ENCODE peak calls at places on chromosomes 3 and 15, in five cellular contexts. H is body of pancreas, Q is uterus, M is Peyer's patch, R is gastrocnemius medialis. K is an unnamed sample. For H3K4me1, the result is how much of the 10 kb centered on the place peaks cover.

GRCh38 chr3:36649078-36649477 is 115.3 kb downstream of the DCLK3 start:
- DNase-seq in R (no peak), Q (no peak), H (no peak), M (no peak), K (no peak)

GRCh38 chr15:94383706-94384105 is 152.3 kb downstream of the MCTP2 start:
- DNase-seq in M (no peak), Q (no peak), H (no peak), R (no peak), K (no peak)

GRCh38 chr3:72310028-72310987 is 525.4 kb upstream of the PROK2 start:
- DNase-seq in M (peak), Q (no peak), H (peak), R (no peak), K (no peak)

GRCh38 chr3:191768421-191768820 is 307.5 kb downstream of the PYDC2 start:
- DNase-seq in Q (no peak), R (no peak), M (no peak), H (no peak), K (no peak)

GRCh38 chr3:52291508-52292181 is 4.0 kb downstream of the GLYCTK start:
- DNase-seq in R (no peak), Q (no peak), H (peak), M (peak), K (no peak)

GRCh38 chr15:38683382-38684242 is 119.0 kb upstream of the RASGRP1 start:
- DNase-seq in H (peak), M (peak), R (no peak), Q (peak), K (no peak)

GRCh38 chr3:56970401-56971002 is 90.0 kb upstream of the SPATA12 start:
- DNase-seq in M (no peak), R (no peak), H (no peak), Q (no peak), K (no peak)

GRCh38 chr15:80709542-80709941 is 14.4 kb downstream of the ABHD17C start:
- DNase-seq in R (no peak), H (no peak), M (peak), Q (no peak), K (no peak)

GRCh38 chr3:148727242-148727641 is 29.5 kb downstream of the AGTR1 start:
- DNase-seq in M (peak), R (no peak), Q (no peak), H (peak), K (no peak)

GRCh38 chr3:74445541-74445940 is 168.9 kb downstream of the CNTN3 start:
- DNase-seq in R (no peak), H (no peak), M (no peak), Q (no peak), K (no peak)

GRCh38 chr3:170531557-170532335 is 54.1 kb downstream of the SLC7A14 start:
- DNase-seq in R (peak), H (no peak), Q (peak), M (no peak), K (no peak)

GRCh38 chr15:81001180-81002003 is 669 bp downstream of the TLNRD1 start:
- DNase-seq in H (peak), Q (peak), R (no peak), M (peak), K (no peak)

GRCh38 chr15:74387141-74387541 is 19.7 kb upstream of the CYP11A1 start:
- DNase-seq in M (peak), H (no peak), R (no peak), Q (no peak), K (no peak)

GRCh38 chr3:52062499-52062898 is 6.1 kb upstream of the DUSP7 start:
- DNase-seq in Q (peak), H (no peak), M (no peak), R (no peak), K (no peak)

GRCh38 chr3:49914906-49915305 is 11.2 kb upstream of the MST1R start:
- DNase-seq in H (no peak), M (no peak), Q (no peak), R (no peak), K (no peak)

GRCh38 chr3:32873491-32874130 is 55.8 kb downstream of the TRIM71 start:
- DNase-seq in H (no peak), Q (no peak), R (no peak), M (no peak), K (no peak)

GRCh38 chr3:158434412-158435038 is 136.5 kb upstream of the MLF1 start:
- DNase-seq in H (peak), R (peak), Q (peak), M (peak), K (no peak)

GRCh38 chr3:25557641-25558040 is 107.1 kb downstream of the TOP2B start:
- DNase-seq in M (no peak), R (no peak), Q (no peak), H (no peak), K (no peak)

GRCh38 chr3:157128771-157129671 is 30.9 kb downstream of the CCNL1 start:
- DNase-seq in Q (peak), H (peak), R (no peak), M (peak), K (no peak)

GRCh38 chr3:48957006-48957705 is 32.9 kb upstream of the P4HTM start:
- DNase-seq in H (no peak), R (no peak), Q (no peak), M (no peak), K (no peak)

GRCh38 chr15:74954515-74954914 is 2.1 kb downstream of the RPP25 start:
- DNase-seq in Q (peak), R (no peak), M (no peak), H (no peak), K (no peak)

GRCh38 chr3:101722394-101723173 is 1.8 kb upstream of the CEP97 start:
- DNase-seq in R (no peak), Q (no peak), M (peak), H (no peak), K (no peak)

GRCh38 chr3:48863122-48863521 is 15.4 kb upstream of the PRKAR2A start:
- DNase-seq in H (no peak), Q (no peak), M (no peak), R (no peak), K (no peak)

GRCh38 chr15:39028069-39028468 is 463.5 kb upstream of the RASGRP1 start:
- DNase-seq in M (no peak), R (peak), H (peak), Q (no peak), K (no peak)

GRCh38 chr3:169199283-169199682 is 464.2 kb downstream of the MECOM start:
- DNase-seq in R (no peak), H (no peak), Q (no peak), M (no peak), K (no peak)

GRCh38 chr3:151345854-151346253 is 16.5 kb upstream of the P2RY13 start:
- DNase-seq in H (no peak), M (no peak), Q (peak), R (no peak), K (no peak)

GRCh38 chr3:191387441-191388077 is 57.2 kb upstream of the UTS2B start:
- DNase-seq in H (no peak), M (no peak), R (no peak), Q (no peak), K (no peak)

GRCh38 chr3:10017636-10018292 is 8.5 kb upstream of the FANCD2 start:
- DNase-seq in Q (no peak), H (no peak), M (peak), R (no peak), K (no peak)

GRCh38 chr15:28992996-28993719 is 107.4 kb downstream of the APBA2 start:
- DNase-seq in M (no peak), H (no peak), R (no peak), Q (no peak), K (no peak)

GRCh38 chr3:133937061-133937686 is 41.5 kb upstream of the RAB6B start:
- DNase-seq in Q (no peak), R (no peak), H (no peak), M (peak), K (no peak)

DNA sequence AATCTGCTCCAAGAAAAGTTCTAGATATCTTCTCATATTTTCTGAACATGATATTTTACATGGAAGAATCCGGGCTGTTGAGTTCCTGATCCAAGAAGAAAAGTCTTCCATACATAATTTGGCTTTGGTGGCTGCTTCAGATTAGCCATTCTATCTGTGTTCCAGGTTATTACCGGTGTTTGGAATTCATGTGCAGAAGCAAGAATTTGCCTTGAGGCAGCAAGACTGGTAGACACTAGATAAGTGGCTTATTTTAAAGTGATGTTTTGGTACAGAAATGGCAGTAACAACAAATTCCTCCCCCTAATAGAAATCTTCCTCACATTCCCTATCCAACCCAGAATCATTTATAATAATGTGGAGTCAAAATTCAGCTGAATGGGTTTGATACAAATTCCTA is 29.2 kb downstream of the MITF start:
- DNase-seq in M (no peak), Q (no peak), R (no peak), H (no peak), K (no peak)
- H3K4me1 ChIP-seq in M (under half), Q (under half), R (half or more), H (under half), K (half or more)

DNA sequence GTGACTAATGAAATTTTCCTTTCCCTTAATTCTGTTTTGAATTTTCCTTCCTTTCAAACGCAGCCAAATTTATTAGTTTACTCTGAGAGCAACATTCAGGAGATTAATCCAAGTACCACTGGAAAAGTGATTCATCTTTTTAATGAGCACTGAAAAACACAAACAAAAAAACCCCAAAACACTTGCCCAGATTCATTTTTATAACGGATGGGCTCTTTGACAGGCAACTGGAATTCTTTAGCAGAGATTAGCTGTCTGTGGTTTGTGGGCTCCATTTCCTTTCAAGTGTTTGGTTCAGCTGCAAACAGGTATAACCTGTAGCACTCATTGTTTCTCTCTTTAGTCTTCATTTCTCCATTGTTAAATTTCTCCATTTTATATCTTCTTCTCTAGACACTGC is 3.1 kb upstream of the POLR2M start:
- DNase-seq in M (no peak), R (no peak), H (no peak), Q (no peak), K (no peak)
- H3K4me3 ChIP-seq in M (no peak), R (no peak), H (no peak), Q (no peak), K (no peak)

GRCh38 chr3:129281726-129282125 is 3.1 kb downstream of the HMCES start:
- DNase-seq in M (no peak), Q (no peak), R (no peak), H (no peak), K (no peak)

GRCh38 chr3:129278439-129278969 is at the start of gene HMCES:
- DNase-seq in M (peak), R (peak), Q (peak), H (peak), K (peak)

GRCh38 chr3:129280183-129280582 is 1.5 kb downstream of the HMCES start:
- DNase-seq in H (no peak), M (peak), Q (no peak), R (no peak), K (no peak)

GRCh38 chr3:129277829-129278271 is 820 bp upstream of the HMCES start:
- DNase-seq in R (no peak), M (peak), H (no peak), Q (no peak), K (no peak)

GRCh38 chr3:129278970-129279906 is 568 bp downstream of the HMCES start:
- DNase-seq in R (no peak), M (peak), H (no peak), Q (peak), K (no peak)
- TF ChIP-seq POLR2A in R (peak), M (no peak), H (no peak), Q (no peak), K (peak)

GRCh38 chr3:17985658-17986392 is 243.4 kb upstream of the TBC1D5 start:
- DNase-seq in Q (no peak), H (no peak), R (no peak), M (no peak), K (no peak)
- H3K4me1 ChIP-seq in Q (under half), H (under half), R (under half), M (under half), K (under half)

DNA sequence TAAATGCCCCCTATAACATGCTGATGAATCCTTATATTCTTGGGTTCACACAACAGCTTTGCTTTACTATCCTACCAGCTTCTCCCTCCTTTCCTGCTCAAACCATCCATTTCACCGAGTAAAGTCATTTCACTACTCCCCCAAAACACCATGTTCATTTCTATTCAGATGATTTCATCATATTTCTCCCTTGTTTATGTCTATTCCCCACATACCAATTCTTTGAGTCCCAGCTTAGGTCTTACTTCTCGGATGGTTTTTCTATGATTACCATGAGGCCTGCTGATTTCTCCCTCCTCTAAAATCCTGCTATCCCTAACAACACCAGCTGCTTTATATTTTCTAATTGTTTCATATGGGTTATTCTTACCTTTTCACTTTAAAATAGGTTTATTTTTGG is 231.4 kb downstream of the TIGIT start:
- DNase-seq in Q (no peak), H (no peak), M (no peak), R (no peak), K (no peak)
- H3K4me3 ChIP-seq in Q (no peak), H (no peak), M (no peak), R (no peak), K (no peak)